ENCODE peak calls at places on chromosomes 13 and 19, in eight cellular contexts. One of them, this sample, is unnamed.

GRCh38 chr19:3642987-3643386 is 16.4 kb upstream of the CACTIN start:
- DNase-seq in ovary: no peak
- DNase-seq in upper lobe of left lung: peak
- DNase-seq in IMR-90: no peak
- DNase-seq in uterus: no peak
- DNase-seq in esophagus squamous epithelium: no peak
- DNase-seq in heart left ventricle: no peak
- DNase-seq in tibial nerve: no peak
- DNase-seq in this sample: no peak

GRCh38 chr13:104683789-104684188 is 1617.6 kb upstream of the SLC10A2 start:
- DNase-seq in ovary: no peak
- DNase-seq in upper lobe of left lung: no peak
- DNase-seq in IMR-90: no peak
- DNase-seq in uterus: no peak
- DNase-seq in esophagus squamous epithelium: no peak
- DNase-seq in heart left ventricle: no peak
- DNase-seq in tibial nerve: no peak
- DNase-seq in this sample: no peak

GRCh38 chr13:113837554-113838355 is 26.1 kb downstream of the GAS6 start:
- DNase-seq in ovary: peak
- DNase-seq in upper lobe of left lung: peak
- DNase-seq in IMR-90: peak
- DNase-seq in uterus: peak
- DNase-seq in esophagus squamous epithelium: peak
- DNase-seq in heart left ventricle: peak
- DNase-seq in tibial nerve: peak
- DNase-seq in this sample: peak

GRCh38 chr13:112067121-112067741 is at the start of gene SOX1:
- DNase-seq in ovary: no peak
- DNase-seq in upper lobe of left lung: peak
- DNase-seq in IMR-90: no peak
- DNase-seq in uterus: no peak
- DNase-seq in esophagus squamous epithelium: no peak
- DNase-seq in heart left ventricle: no peak
- DNase-seq in tibial nerve: no peak
- DNase-seq in this sample: no peak

GRCh38 chr19:13425151-13425550 is 81.1 kb downstream of the CACNA1A start:
- DNase-seq in ovary: no peak
- DNase-seq in upper lobe of left lung: no peak
- DNase-seq in IMR-90: no peak
- DNase-seq in uterus: no peak
- DNase-seq in esophagus squamous epithelium: no peak
- DNase-seq in heart left ventricle: no peak
- DNase-seq in tibial nerve: no peak
- DNase-seq in this sample: no peak

GRCh38 chr13:90999401-90999800 is 348.1 kb upstream of the MIR17HG start:
- DNase-seq in ovary: no peak
- DNase-seq in upper lobe of left lung: no peak
- DNase-seq in IMR-90: no peak
- DNase-seq in uterus: no peak
- DNase-seq in esophagus squamous epithelium: no peak
- DNase-seq in heart left ventricle: no peak
- DNase-seq in tibial nerve: no peak
- DNase-seq in this sample: no peak

GRCh38 chr19:41264581-41265375 is 606 bp downstream of the HNRNPUL1 start:
- DNase-seq in ovary: peak
- DNase-seq in upper lobe of left lung: peak
- DNase-seq in IMR-90: peak
- DNase-seq in uterus: peak
- DNase-seq in esophagus squamous epithelium: no peak
- DNase-seq in heart left ventricle: peak
- DNase-seq in tibial nerve: no peak
- DNase-seq in this sample: peak

GRCh38 chr13:51914137-51914493 is 52.3 kb downstream of the CCDC70 start:
- DNase-seq in ovary: no peak
- DNase-seq in upper lobe of left lung: no peak
- DNase-seq in IMR-90: no peak
- DNase-seq in uterus: no peak
- DNase-seq in esophagus squamous epithelium: no peak
- DNase-seq in heart left ventricle: no peak
- DNase-seq in tibial nerve: no peak
- DNase-seq in this sample: no peak

GRCh38 chr13:54034047-54034446 is 1005.4 kb downstream of the OLFM4 start:
- DNase-seq in ovary: no peak
- DNase-seq in upper lobe of left lung: no peak
- DNase-seq in IMR-90: no peak
- DNase-seq in uterus: no peak
- DNase-seq in esophagus squamous epithelium: no peak
- DNase-seq in heart left ventricle: no peak
- DNase-seq in tibial nerve: no peak
- DNase-seq in this sample: no peak

GRCh38 chr13:25977671-25978070 is 74.1 kb downstream of the SHISA2 start:
- DNase-seq in ovary: no peak
- DNase-seq in upper lobe of left lung: no peak
- DNase-seq in IMR-90: no peak
- DNase-seq in uterus: no peak
- DNase-seq in esophagus squamous epithelium: no peak
- DNase-seq in heart left ventricle: no peak
- DNase-seq in tibial nerve: no peak
- DNase-seq in this sample: no peak

GRCh38 chr13:85142351-85142750 is 656.9 kb downstream of the SLITRK6 start:
- DNase-seq in ovary: no peak
- DNase-seq in upper lobe of left lung: no peak
- DNase-seq in IMR-90: no peak
- DNase-seq in uterus: no peak
- DNase-seq in esophagus squamous epithelium: no peak
- DNase-seq in heart left ventricle: no peak
- DNase-seq in tibial nerve: no peak
- DNase-seq in this sample: no peak

GRCh38 chr13:80962855-80963254 is 621.9 kb upstream of the SPRY2 start:
- DNase-seq in ovary: no peak
- DNase-seq in upper lobe of left lung: no peak
- DNase-seq in IMR-90: no peak
- DNase-seq in uterus: no peak
- DNase-seq in esophagus squamous epithelium: no peak
- DNase-seq in heart left ventricle: no peak
- DNase-seq in tibial nerve: no peak
- DNase-seq in this sample: no peak

GRCh38 chr13:59391696-59392095 is 772.0 kb downstream of the DIAPH3 start:
- DNase-seq in ovary: no peak
- DNase-seq in upper lobe of left lung: no peak
- DNase-seq in IMR-90: peak
- DNase-seq in uterus: peak
- DNase-seq in esophagus squamous epithelium: no peak
- DNase-seq in heart left ventricle: peak
- DNase-seq in tibial nerve: no peak
- DNase-seq in this sample: peak

GRCh38 chr19:14135985-14136508 is 342 bp downstream of the ASF1B start:
- DNase-seq in ovary: peak
- DNase-seq in upper lobe of left lung: peak
- DNase-seq in IMR-90: no peak
- DNase-seq in uterus: no peak
- DNase-seq in esophagus squamous epithelium: no peak
- DNase-seq in heart left ventricle: no peak
- DNase-seq in tibial nerve: no peak
- DNase-seq in this sample: peak

GRCh38 chr13:46964789-46965527 is 68.1 kb upstream of the HTR2A start:
- DNase-seq in ovary: no peak
- DNase-seq in upper lobe of left lung: no peak
- DNase-seq in IMR-90: peak
- DNase-seq in uterus: no peak
- DNase-seq in esophagus squamous epithelium: no peak
- DNase-seq in heart left ventricle: no peak
- DNase-seq in tibial nerve: no peak
- DNase-seq in this sample: no peak

GRCh38 chr13:51802601-51803000 is 1.4 kb downstream of the DHRS12 start:
- DNase-seq in ovary: no peak
- DNase-seq in upper lobe of left lung: no peak
- DNase-seq in IMR-90: no peak
- DNase-seq in uterus: no peak
- DNase-seq in esophagus squamous epithelium: no peak
- DNase-seq in heart left ventricle: no peak
- DNase-seq in tibial nerve: no peak
- DNase-seq in this sample: no peak

DNA sequence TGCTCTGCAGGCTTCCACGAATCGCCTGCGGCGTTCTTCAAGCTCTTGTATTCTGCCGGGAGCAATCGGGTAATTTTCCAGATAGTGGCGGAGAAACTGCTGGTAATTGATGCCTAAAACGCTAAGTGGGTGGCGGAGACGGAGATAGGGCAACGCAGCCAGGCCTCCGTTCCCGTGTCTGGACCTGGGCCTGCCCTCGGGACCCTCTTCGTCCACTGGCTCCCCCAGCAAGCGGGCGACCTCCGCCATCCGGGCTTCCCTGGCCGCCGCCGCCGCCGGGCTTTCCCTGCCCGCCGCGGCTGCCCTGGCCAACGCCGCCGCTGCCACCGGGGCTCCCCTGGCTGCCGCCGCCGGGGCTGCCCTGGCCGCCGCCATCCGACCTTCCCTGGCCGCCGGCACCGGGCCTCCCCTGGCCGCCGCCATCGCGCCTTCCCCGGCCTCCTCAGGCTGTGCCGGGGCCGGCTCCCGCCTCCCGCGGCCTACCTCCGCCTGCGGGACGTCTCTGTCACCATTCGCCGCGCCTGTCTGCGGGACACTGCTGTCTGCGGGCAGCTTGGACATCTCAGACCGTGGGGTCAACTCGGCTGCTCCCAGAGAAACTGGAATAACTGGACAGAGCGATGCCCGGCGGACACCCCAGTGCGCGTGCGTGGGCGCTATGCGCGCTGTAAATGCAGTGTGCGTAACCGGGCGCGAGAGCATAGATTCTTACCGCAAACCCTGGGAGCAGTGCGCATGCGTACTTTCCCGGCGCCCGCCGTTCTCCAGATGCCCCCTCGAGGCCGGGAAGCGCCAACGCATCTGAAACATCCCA is at the start of gene EID2:
- DNase-seq in ovary: peak
- DNase-seq in upper lobe of left lung: peak
- DNase-seq in IMR-90: peak
- DNase-seq in uterus: peak
- DNase-seq in esophagus squamous epithelium: peak
- DNase-seq in heart left ventricle: peak
- DNase-seq in tibial nerve: peak
- DNase-seq in this sample: peak
- TF ChIP-seq POLR2A in ovary: peak
- TF ChIP-seq POLR2A in upper lobe of left lung: peak
- TF ChIP-seq POLR2A in IMR-90: peak
- TF ChIP-seq POLR2A in uterus: peak
- TF ChIP-seq POLR2A in esophagus squamous epithelium: peak
- TF ChIP-seq POLR2A in heart left ventricle: no peak
- TF ChIP-seq POLR2A in tibial nerve: peak
- TF ChIP-seq POLR2A in this sample: peak

GRCh38 chr19:49672131-49672919 is 4.7 kb upstream of the PRMT1 start:
- DNase-seq in ovary: peak
- DNase-seq in upper lobe of left lung: peak
- DNase-seq in IMR-90: peak
- DNase-seq in uterus: peak
- DNase-seq in esophagus squamous epithelium: no peak
- DNase-seq in heart left ventricle: peak
- DNase-seq in tibial nerve: peak
- DNase-seq in this sample: peak
- TF ChIP-seq POLR2A in ovary: no peak
- TF ChIP-seq POLR2A in upper lobe of left lung: no peak
- TF ChIP-seq POLR2A in IMR-90: no peak
- TF ChIP-seq POLR2A in uterus: no peak
- TF ChIP-seq POLR2A in esophagus squamous epithelium: no peak
- TF ChIP-seq POLR2A in heart left ventricle: no peak
- TF ChIP-seq POLR2A in tibial nerve: no peak
- TF ChIP-seq POLR2A in this sample: peak

GRCh38 chr19:58519355-58520256 is at the start of gene ZBTB45:
- DNase-seq in ovary: peak
- DNase-seq in upper lobe of left lung: peak
- DNase-seq in IMR-90: peak
- DNase-seq in uterus: peak
- DNase-seq in esophagus squamous epithelium: peak
- DNase-seq in heart left ventricle: peak
- DNase-seq in tibial nerve: peak
- DNase-seq in this sample: peak

GRCh38 chr19:58516964-58517833 is 2.4 kb downstream of the ZBTB45 start:
- DNase-seq in ovary: no peak
- DNase-seq in upper lobe of left lung: peak
- DNase-seq in IMR-90: no peak
- DNase-seq in uterus: no peak
- DNase-seq in esophagus squamous epithelium: no peak
- DNase-seq in heart left ventricle: no peak
- DNase-seq in tibial nerve: no peak
- DNase-seq in this sample: no peak

GRCh38 chr19:58520257-58520599 is 618 bp upstream of the ZBTB45 start:
- DNase-seq in ovary: no peak
- DNase-seq in upper lobe of left lung: no peak
- DNase-seq in IMR-90: no peak
- DNase-seq in uterus: no peak
- DNase-seq in esophagus squamous epithelium: no peak
- DNase-seq in heart left ventricle: no peak
- DNase-seq in tibial nerve: no peak
- DNase-seq in this sample: no peak

GRCh38 chr19:58519087-58519354 is 589 bp downstream of the ZBTB45 start:
- DNase-seq in ovary: peak
- DNase-seq in upper lobe of left lung: no peak
- DNase-seq in IMR-90: peak
- DNase-seq in uterus: peak
- DNase-seq in esophagus squamous epithelium: no peak
- DNase-seq in heart left ventricle: peak
- DNase-seq in tibial nerve: peak
- DNase-seq in this sample: peak

GRCh38 chr19:58518261-58519086 is 1.1 kb downstream of the ZBTB45 start:
- DNase-seq in ovary: no peak
- DNase-seq in upper lobe of left lung: no peak
- DNase-seq in IMR-90: no peak
- DNase-seq in uterus: no peak
- DNase-seq in esophagus squamous epithelium: no peak
- DNase-seq in heart left ventricle: no peak
- DNase-seq in tibial nerve: no peak
- DNase-seq in this sample: peak
- TF ChIP-seq POLR2A in ovary: no peak
- TF ChIP-seq POLR2A in upper lobe of left lung: no peak
- TF ChIP-seq POLR2A in IMR-90: no peak
- TF ChIP-seq POLR2A in uterus: no peak
- TF ChIP-seq POLR2A in esophagus squamous epithelium: no peak
- TF ChIP-seq POLR2A in heart left ventricle: no peak
- TF ChIP-seq POLR2A in tibial nerve: no peak
- TF ChIP-seq POLR2A in this sample: no peak

DNA sequence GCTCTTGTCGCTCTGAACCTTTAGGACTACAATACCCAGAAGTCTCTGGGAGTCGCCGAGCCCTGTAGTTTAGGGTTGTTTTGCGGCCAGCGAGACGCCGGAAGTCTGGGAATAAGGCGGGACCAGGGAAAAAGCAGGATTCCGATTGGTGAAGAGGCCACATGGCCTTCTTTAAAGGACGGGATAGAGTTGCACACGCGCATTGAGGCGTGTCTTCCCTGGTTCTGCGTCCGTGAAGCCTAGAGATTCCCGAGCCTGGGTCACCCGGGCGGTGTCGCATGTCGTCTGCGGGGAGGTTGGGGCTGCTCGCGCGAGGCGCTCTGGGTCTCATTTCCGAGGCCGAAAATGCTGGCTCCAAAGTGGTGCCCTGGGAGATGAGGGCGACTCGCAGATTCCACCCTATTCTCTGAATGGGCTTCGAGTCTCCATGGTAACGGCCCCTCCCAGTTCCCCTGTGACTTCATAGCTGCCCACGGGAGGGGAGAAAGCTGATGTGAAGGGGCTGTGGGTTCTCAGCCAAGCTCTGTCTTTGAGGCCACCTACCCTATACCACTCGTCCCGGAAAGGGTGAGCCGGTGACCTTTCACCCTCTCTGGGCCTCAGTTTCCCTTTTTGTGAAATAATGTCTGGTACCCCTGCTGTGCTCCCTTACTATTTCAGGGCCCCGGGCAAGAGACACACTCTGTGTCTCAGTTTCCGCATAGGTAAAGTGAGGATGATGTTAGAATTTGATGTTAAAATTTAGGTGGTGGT is 613 bp upstream of the ZSCAN5A start:
- DNase-seq in ovary: peak
- DNase-seq in upper lobe of left lung: peak
- DNase-seq in IMR-90: peak
- DNase-seq in uterus: peak
- DNase-seq in esophagus squamous epithelium: peak
- DNase-seq in heart left ventricle: peak
- DNase-seq in tibial nerve: peak
- DNase-seq in this sample: peak
- TF ChIP-seq POLR2A in ovary: peak
- TF ChIP-seq POLR2A in upper lobe of left lung: no peak
- TF ChIP-seq POLR2A in IMR-90: no peak
- TF ChIP-seq POLR2A in uterus: peak
- TF ChIP-seq POLR2A in esophagus squamous epithelium: no peak
- TF ChIP-seq POLR2A in heart left ventricle: no peak
- TF ChIP-seq POLR2A in tibial nerve: peak
- TF ChIP-seq POLR2A in this sample: peak